ENCODE peak calls at places on chromosomes 12 and 14, in seven cellular contexts. X, P, A, I, V, Z and E are unnamed samples.

GRCh38 chr12:127416796-127417195 is 850.2 kb upstream of the TMEM132C start:
- DNase-seq in X (no peak), P (peak), A (no peak), I (no peak), V (no peak), Z (no peak), E (no peak)

GRCh38 chr14:101004954-101005353 is 101.4 kb upstream of the RTL1 start:
- DNase-seq in X (no peak), P (peak), A (no peak), I (no peak), V (no peak), Z (no peak), E (no peak)

GRCh38 chr14:85387181-85387580 is 142.8 kb upstream of the FLRT2 start:
- DNase-seq in X (no peak), P (no peak), A (no peak), I (no peak), V (peak), Z (no peak), E (no peak)

GRCh38 chr14:88974991-88975835 is 150.8 kb downstream of the TTC8 start:
- DNase-seq in X (no peak), P (no peak), A (no peak), I (no peak), V (no peak), Z (no peak), E (no peak)

GRCh38 chr14:75175677-75176141 is 703 bp downstream of the TMED10 start:
- DNase-seq in X (no peak), P (peak), A (no peak), I (no peak), V (no peak), Z (no peak), E (no peak)

GRCh38 chr12:125685885-125686284 is 620.6 kb downstream of the AACS start:
- DNase-seq in X (no peak), P (no peak), A (no peak), I (no peak), V (no peak), Z (no peak), E (no peak)

GRCh38 chr12:80877706-80878384 is 59.9 kb downstream of the LIN7A start:
- DNase-seq in X (no peak), P (peak), A (no peak), I (no peak), V (no peak), Z (no peak), E (peak)

GRCh38 chr12:119179335-119180021 is 747 bp downstream of the HSPB8 start:
- DNase-seq in X (no peak), P (peak), A (peak), I (peak), V (peak), Z (no peak), E (peak)

GRCh38 chr12:3432176-3432742 is 58.7 kb upstream of the PRMT8 start:
- DNase-seq in X (no peak), P (no peak), A (no peak), I (peak), V (peak), Z (no peak), E (no peak)

GRCh38 chr12:92257261-92257660 is 111.6 kb upstream of the BTG1 start:
- DNase-seq in X (no peak), P (no peak), A (peak), I (no peak), V (no peak), Z (no peak), E (no peak)

GRCh38 chr14:65000868-65001600 is 14.3 kb downstream of the FNTB start:
- DNase-seq in X (no peak), P (peak), A (peak), I (no peak), V (no peak), Z (no peak), E (no peak)

GRCh38 chr12:116442981-116443380 is 116.2 kb upstream of the MAP1LC3B2 start:
- DNase-seq in X (no peak), P (peak), A (peak), I (no peak), V (no peak), Z (no peak), E (peak)

GRCh38 chr12:10361084-10361483 is 28.8 kb downstream of the KLRK1 start:
- DNase-seq in X (no peak), P (no peak), A (no peak), I (peak), V (peak), Z (peak), E (peak)

GRCh38 chr12:121038861-121039654 is at the start of gene OASL:
- DNase-seq in X (no peak), P (no peak), A (peak), I (no peak), V (no peak), Z (no peak), E (no peak)

DNA sequence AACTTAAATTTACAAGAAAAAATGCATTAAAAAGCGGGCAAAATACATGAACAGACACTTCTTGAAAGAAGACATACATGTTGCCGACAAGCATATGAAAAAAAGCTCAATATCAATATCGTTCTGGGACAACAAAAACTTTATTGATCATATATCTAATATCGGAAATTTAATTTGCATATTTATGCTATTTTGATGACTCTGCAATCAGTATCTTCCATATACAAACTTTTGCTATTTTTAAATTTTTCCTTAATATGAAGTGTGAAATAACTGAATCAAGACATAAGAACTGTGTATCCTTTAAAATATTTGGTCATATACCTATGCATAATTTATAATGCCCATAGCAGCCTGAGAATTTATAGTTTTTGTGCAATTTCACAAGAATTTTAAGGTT is 224.6 kb downstream of the ALX1 start:
- DNase-seq in X (no peak), P (no peak), A (no peak), I (no peak), V (no peak), Z (no peak), E (no peak)
- H4K8ac ChIP-seq in X (no peak), P (no peak), A (no peak), I (no peak), V (no peak), Z (no peak), E (no peak)

GRCh38 chr12:110923192-110923591 is 2.8 kb upstream of the MYL2 start:
- DNase-seq in X (no peak), P (no peak), A (no peak), I (no peak), V (no peak), Z (no peak), E (no peak)
- H4K8ac ChIP-seq in X (no peak), P (no peak), A (no peak), I (no peak), V (no peak), Z (no peak), E (no peak)

DNA sequence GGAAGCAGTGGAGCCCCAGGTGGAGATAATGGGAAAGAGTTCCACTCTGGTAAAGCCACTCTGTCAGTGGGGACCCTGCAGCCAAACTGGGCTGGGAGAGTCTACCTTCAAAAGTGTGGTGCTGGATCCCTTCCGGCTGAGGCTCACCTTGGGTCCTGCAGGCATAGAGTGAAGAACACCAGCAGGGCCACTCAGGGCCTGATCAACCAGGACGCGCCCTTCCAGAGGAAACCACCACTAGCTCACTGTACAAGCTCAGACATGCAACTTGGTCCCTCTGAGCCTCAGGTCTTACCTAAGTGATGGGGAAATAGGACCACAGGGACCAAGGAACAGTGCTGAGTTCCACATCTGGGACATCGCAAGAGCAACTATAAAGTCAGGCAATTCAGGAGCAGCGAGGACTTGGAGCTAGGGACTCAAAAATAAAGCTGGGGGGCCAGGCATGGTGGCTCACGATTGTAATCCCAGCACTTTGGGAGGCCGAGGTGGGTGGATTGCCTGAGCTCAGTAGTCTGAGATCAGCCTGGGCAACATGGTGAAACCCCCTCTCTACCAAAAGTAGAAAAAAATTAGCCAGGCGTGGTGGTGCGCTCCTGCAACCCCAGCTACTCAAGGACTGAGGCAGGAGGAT is 5.9 kb upstream of the PRPH start:
- DNase-seq in X (no peak), P (no peak), A (no peak), I (no peak), V (no peak), Z (no peak), E (no peak)
- H4K8ac ChIP-seq in X (no peak), P (no peak), A (no peak), I (no peak), V (no peak), Z (no peak), E (no peak)

GRCh38 chr12:22282283-22282682 is 52.2 kb downstream of the ST8SIA1 start:
- DNase-seq in X (no peak), P (peak), A (peak), I (no peak), V (no peak), Z (no peak), E (peak)
- H4K8ac ChIP-seq in X (no peak), P (peak), A (no peak), I (no peak), V (no peak), Z (no peak), E (peak)

GRCh38 chr12:8995021-8995775 is 5.9 kb downstream of the KLRG1 start:
- DNase-seq in X (no peak), P (no peak), A (peak), I (no peak), V (no peak), Z (no peak), E (no peak)
- H4K8ac ChIP-seq in X (no peak), P (no peak), A (no peak), I (no peak), V (no peak), Z (no peak), E (no peak)

DNA sequence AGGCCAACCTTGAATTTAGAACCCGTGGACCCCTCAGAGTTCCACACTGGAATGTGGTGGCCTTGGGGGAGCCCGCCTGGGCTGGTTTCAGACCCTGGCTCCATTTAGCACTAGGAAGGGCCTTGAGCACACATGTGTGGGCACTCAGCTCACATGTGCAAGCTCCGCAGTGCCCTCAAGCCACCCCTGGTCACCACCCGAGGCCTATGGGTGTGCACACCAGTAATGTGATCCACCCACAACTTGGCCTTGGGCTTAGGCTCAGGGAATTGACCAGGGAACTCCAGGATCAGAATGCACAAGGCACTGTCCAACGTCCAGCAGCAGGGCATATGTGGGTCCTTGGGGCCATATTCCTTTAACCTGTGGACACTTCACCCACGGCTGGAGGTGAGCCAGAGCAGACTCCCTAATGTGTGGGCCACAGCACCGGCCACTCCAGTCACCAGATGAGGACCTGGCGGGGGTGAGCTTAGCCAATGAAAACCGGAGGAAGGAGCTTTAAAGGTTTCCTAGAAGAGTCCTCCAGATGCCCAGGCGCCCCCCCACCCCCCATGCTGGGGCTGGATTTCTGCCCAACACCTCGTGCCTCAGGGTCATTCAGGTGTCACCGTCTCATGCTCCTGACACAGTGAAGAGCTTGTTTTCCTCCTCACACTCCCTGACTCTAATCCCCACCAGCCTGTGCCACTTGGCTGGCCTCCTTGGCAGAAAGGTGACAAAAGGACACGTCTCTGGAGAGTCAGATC is 209.2 kb downstream of the ZFP36L1 start:
- DNase-seq in X (no peak), P (no peak), A (no peak), I (no peak), V (no peak), Z (no peak), E (no peak)
- H4K8ac ChIP-seq in X (no peak), P (no peak), A (no peak), I (no peak), V (no peak), Z (no peak), E (no peak)